ENCODE peak calls at places on chromosomes 2 and 18, in four cellular contexts. R, G, M and Q are unnamed samples.

GRCh38 chr2:1685957-1686783 is 58.1 kb downstream of the PXDN start:
- ATAC-seq in R (peak), G (no peak), M (no peak), Q (peak)

GRCh38 chr2:102391530-102391929 is 31.4 kb upstream of the IL18RAP start:
- ATAC-seq in R (no peak), G (no peak), M (no peak), Q (no peak)

GRCh38 chr2:203553784-203554183 is 18.7 kb upstream of the RAPH1 start:
- ATAC-seq in R (no peak), G (no peak), M (no peak), Q (no peak)

GRCh38 chr2:203913947-203914346 is 22.6 kb upstream of the ICOS start:
- ATAC-seq in R (no peak), G (no peak), M (no peak), Q (no peak)

GRCh38 chr18:50193796-50194622 is 938 bp downstream of the MYO5B start:
- ATAC-seq in R (no peak), G (no peak), M (peak), Q (peak)

GRCh38 chr2:232680006-232680405 is 17.1 kb upstream of the GIGYF2 start:
- ATAC-seq in R (no peak), G (no peak), M (no peak), Q (no peak)

GRCh38 chr2:160736629-160737028 is 243.0 kb upstream of the RBMS1 start:
- ATAC-seq in R (no peak), G (no peak), M (no peak), Q (no peak)

GRCh38 chr18:56532176-56532840 is 106.1 kb downstream of the TXNL1 start:
- ATAC-seq in R (no peak), G (no peak), M (no peak), Q (no peak)

GRCh38 chr2:206095925-206096324 is 10.0 kb upstream of the INO80D start:
- ATAC-seq in R (no peak), G (no peak), M (no peak), Q (no peak)

GRCh38 chr2:67846341-67847070 is 216.3 kb downstream of the C1D start:
- ATAC-seq in R (peak), G (no peak), M (peak), Q (peak)

GRCh38 chr18:44238911-44239310 is 441.8 kb upstream of the SETBP1 start:
- ATAC-seq in R (no peak), G (no peak), M (no peak), Q (no peak)

GRCh38 chr2:54652540-54652939 is 70.9 kb upstream of the EML6 start:
- ATAC-seq in R (no peak), G (no peak), M (no peak), Q (no peak)

GRCh38 chr18:9627642-9628041 is 13.3 kb upstream of the PPP4R1 start:
- ATAC-seq in R (no peak), G (no peak), M (no peak), Q (no peak)

GRCh38 chr18:57427429-57428181 is 7.6 kb upstream of the ONECUT2 start:
- ATAC-seq in R (peak), G (no peak), M (peak), Q (peak)

GRCh38 chr2:217840522-217840921 is 162.3 kb downstream of the TNS1 start:
- ATAC-seq in R (no peak), G (no peak), M (no peak), Q (no peak)

GRCh38 chr18:58779514-58779913 is 85.2 kb upstream of the ZNF532 start:
- ATAC-seq in R (no peak), G (no peak), M (no peak), Q (no peak)

GRCh38 chr2:100824842-100825241 is 4.9 kb downstream of the NPAS2 start:
- ATAC-seq in R (no peak), G (no peak), M (no peak), Q (no peak)

GRCh38 chr2:41847744-41848441 is 199.9 kb upstream of the PKDCC start:
- ATAC-seq in R (no peak), G (no peak), M (peak), Q (peak)

GRCh38 chr2:174753038-174753633 is 11.1 kb downstream of the CHRNA1 start:
- ATAC-seq in R (peak), G (no peak), M (no peak), Q (no peak)

GRCh38 chr18:73715228-73715670 is 432.4 kb downstream of the FBXO15 start:
- ATAC-seq in R (no peak), G (no peak), M (peak), Q (peak)

GRCh38 chr2:218397502-218398436 is 1.9 kb upstream of the CTDSP1 start:
- ATAC-seq in R (peak), G (peak), M (peak), Q (no peak)

GRCh38 chr2:21195326-21195725 is 71.6 kb downstream of the TDRD15 start:
- ATAC-seq in R (no peak), G (no peak), M (no peak), Q (no peak)

GRCh38 chr18:77037533-77037932 is 95.0 kb downstream of the MBP start:
- ATAC-seq in R (no peak), G (no peak), M (no peak), Q (no peak)

GRCh38 chr2:148202237-148202636 is 181.3 kb downstream of the MBD5 start:
- ATAC-seq in R (no peak), G (no peak), M (no peak), Q (no peak)

GRCh38 chr2:228689049-228689448 is 507.6 kb upstream of the SPHKAP start:
- ATAC-seq in R (no peak), G (no peak), M (no peak), Q (no peak)